ENCODE peak calls at places on chromosomes 6 and 20, in eight cellular contexts. K is heart left ventricle; A is uterus; L is IMR-90; B is CD8-positive, alpha-beta memory T cell; H is H1; U is breast epithelium; Y is adrenal gland. D is an unnamed sample. For H3K4me1, the result is how much of the 10 kb centered on the place peaks cover.

GRCh38 chr6:130826442-130827246 is 562 bp upstream of the SMLR1 start:
- DNase-seq in Y (no peak), K (no peak), H (no peak), U (no peak), B (no peak), L (no peak), A (no peak), D (no peak)

GRCh38 chr6:70033781-70034180 is 167.4 kb downstream of the COL19A1 start:
- DNase-seq in B (no peak), Y (no peak), K (no peak), L (no peak), U (no peak), A (no peak), H (no peak), D (no peak)

GRCh38 chr6:158584236-158584651 is 24.4 kb downstream of the TMEM181 start:
- DNase-seq in B (no peak), A (no peak), K (no peak), L (no peak), Y (no peak), H (no peak), U (no peak), D (no peak)

GRCh38 chr20:7650481-7650880 is 289.8 kb downstream of the HAO1 start:
- DNase-seq in K (peak), L (no peak), U (no peak), Y (no peak), H (no peak), A (no peak), B (no peak), D (no peak)

GRCh38 chr6:32885698-32886286 is 31.8 kb downstream of the PSMB9 start:
- DNase-seq in Y (no peak), L (peak), U (no peak), B (no peak), H (no peak), K (no peak), A (no peak), D (no peak)

GRCh38 chr6:89530982-89531381 is 98.0 kb downstream of the ANKRD6 start:
- DNase-seq in U (no peak), Y (no peak), K (peak), A (no peak), H (no peak), L (no peak), B (no peak), D (peak)

GRCh38 chr20:33551778-33552177 is 61.9 kb downstream of the CBFA2T2 start:
- DNase-seq in H (no peak), U (no peak), A (no peak), L (peak), K (no peak), B (no peak), Y (no peak), D (no peak)

GRCh38 chr6:143958839-143959399 is 49.1 kb downstream of the PLAGL1 start:
- DNase-seq in K (no peak), U (no peak), A (no peak), B (no peak), L (no peak), Y (no peak), H (peak), D (no peak)

GRCh38 chr6:87093651-87094050 is 1.3 kb downstream of the CGA start:
- DNase-seq in B (no peak), H (no peak), K (no peak), U (no peak), Y (no peak), A (no peak), L (peak), D (no peak)

GRCh38 chr20:59078231-59078630 is 35.6 kb upstream of the PRELID3B start:
- DNase-seq in Y (no peak), U (no peak), A (no peak), H (no peak), K (no peak), B (no peak), L (no peak), D (no peak)

GRCh38 chr20:48697845-48698491 is 129.8 kb downstream of the PREX1 start:
- DNase-seq in B (peak), L (peak), Y (peak), K (peak), A (no peak), H (no peak), U (peak), D (peak)

GRCh38 chr6:114432380-114432779 is 89.6 kb upstream of the HS3ST5 start:
- DNase-seq in B (no peak), L (no peak), Y (no peak), H (no peak), K (no peak), U (no peak), A (no peak), D (no peak)

GRCh38 chr6:21639316-21639715 is 45.8 kb downstream of the SOX4 start:
- DNase-seq in Y (no peak), B (no peak), A (no peak), L (no peak), H (no peak), K (no peak), U (no peak), D (no peak)

GRCh38 chr20:51345601-51346101 is 196.9 kb downstream of the NFATC2 start:
- DNase-seq in H (no peak), B (no peak), A (no peak), K (no peak), U (no peak), Y (no peak), L (peak), D (no peak)

GRCh38 chr6:158625881-158626305 is 18.6 kb downstream of the DYNLT1 start:
- DNase-seq in U (no peak), K (no peak), L (no peak), A (peak), H (no peak), Y (no peak), B (no peak), D (no peak)

GRCh38 chr6:46024122-46024769 is 8.6 kb upstream of the CLIC5 start:
- DNase-seq in B (no peak), H (no peak), A (no peak), L (no peak), U (no peak), K (no peak), Y (no peak), D (no peak)

GRCh38 chr6:24504642-24505586 is 10.1 kb downstream of the ALDH5A1 start:
- DNase-seq in H (no peak), U (no peak), A (no peak), B (no peak), Y (no peak), L (no peak), K (no peak), D (no peak)

GRCh38 chr6:109186012-109186411 is 90.7 kb downstream of the CEP57L1 start:
- DNase-seq in B (no peak), Y (no peak), L (no peak), U (no peak), K (no peak), A (no peak), H (no peak), D (no peak)

GRCh38 chr6:166025149-166025898 is 142.3 kb downstream of the TBXT start:
- DNase-seq in U (no peak), A (no peak), L (peak), H (no peak), K (no peak), Y (no peak), B (no peak), D (peak)

GRCh38 chr6:90369024-90369519 is 72.4 kb upstream of the BACH2 start:
- DNase-seq in Y (peak), A (peak), B (no peak), H (peak), K (peak), L (peak), U (no peak), D (peak)

GRCh38 chr20:46826343-46826984 is 68.2 kb upstream of the EYA2 start:
- DNase-seq in L (peak), H (no peak), Y (no peak), B (no peak), K (no peak), U (no peak), A (no peak), D (no peak)

GRCh38 chr6:31559606-31559957 is 12.2 kb downstream of the NFKBIL1 start:
- DNase-seq in A (no peak), L (no peak), B (no peak), U (no peak), H (no peak), Y (no peak), K (no peak), D (no peak)

GRCh38 chr6:31559958-31560696 is 12.0 kb upstream of the LTA start:
- DNase-seq in K (peak), B (peak), U (no peak), H (no peak), A (no peak), Y (peak), L (peak), D (peak)

GRCh38 chr6:31557443-31558317 is 10.3 kb downstream of the NFKBIL1 start:
- DNase-seq in U (no peak), B (no peak), H (no peak), A (no peak), L (no peak), Y (no peak), K (no peak), D (no peak)

GRCh38 chr6:31558318-31558625 is 10.9 kb downstream of the NFKBIL1 start:
- DNase-seq in B (no peak), U (no peak), H (no peak), A (no peak), L (no peak), K (no peak), Y (no peak), D (no peak)

GRCh38 chr6:31558631-31559500 is 11.5 kb downstream of the NFKBIL1 start:
- DNase-seq in Y (peak), L (no peak), H (no peak), U (no peak), A (no peak), B (peak), K (no peak), D (peak)
- H3K4me1 ChIP-seq in Y (under half), L (under half), H (under half), U (under half), A (under half), B (half or more), K (under half), D (under half)

DNA sequence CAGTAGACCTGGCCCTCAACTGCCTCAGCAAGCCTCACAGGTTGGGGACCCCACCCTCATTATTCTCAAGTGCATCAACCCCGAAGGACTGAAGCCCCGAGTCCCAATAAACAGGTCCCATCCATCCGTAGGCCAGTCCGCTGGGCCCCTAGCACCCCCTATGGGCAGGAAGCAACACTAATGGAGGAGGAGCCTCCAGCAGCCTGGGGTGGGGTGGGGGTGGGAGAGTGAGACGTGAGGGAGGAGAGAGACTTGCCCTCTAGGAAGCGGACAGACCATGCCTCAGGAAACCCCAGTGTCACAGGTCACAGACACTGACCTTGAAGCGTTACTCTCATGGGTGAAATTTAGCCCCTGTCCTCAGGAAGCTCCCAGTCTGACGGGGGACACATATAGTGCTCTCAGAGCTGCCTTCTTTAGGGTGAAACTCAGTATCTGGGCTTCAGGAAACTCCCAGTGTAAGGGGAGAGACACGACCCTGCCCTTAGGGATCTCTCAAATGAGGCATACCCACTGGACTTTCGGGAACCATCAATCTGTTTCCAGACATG is 125.9 kb downstream of the MRPL14 start:
- DNase-seq in K (no peak), B (peak), Y (no peak), A (no peak), L (no peak), U (no peak), H (peak), D (no peak)
- H3K4me1 ChIP-seq in K (under half), B (under half), Y (under half), A (under half), L (under half), U (under half), H (under half), D (under half)

GRCh38 chr6:161710698-161711097 is 436.8 kb upstream of the AGPAT4 start:
- DNase-seq in A (no peak), Y (no peak), U (no peak), H (no peak), B (no peak), K (no peak), L (no peak), D (no peak)
- H3K4me1 ChIP-seq in A (under half), Y (under half), U (under half), H (under half), B (under half), K (under half), L (under half), D (under half)

DNA sequence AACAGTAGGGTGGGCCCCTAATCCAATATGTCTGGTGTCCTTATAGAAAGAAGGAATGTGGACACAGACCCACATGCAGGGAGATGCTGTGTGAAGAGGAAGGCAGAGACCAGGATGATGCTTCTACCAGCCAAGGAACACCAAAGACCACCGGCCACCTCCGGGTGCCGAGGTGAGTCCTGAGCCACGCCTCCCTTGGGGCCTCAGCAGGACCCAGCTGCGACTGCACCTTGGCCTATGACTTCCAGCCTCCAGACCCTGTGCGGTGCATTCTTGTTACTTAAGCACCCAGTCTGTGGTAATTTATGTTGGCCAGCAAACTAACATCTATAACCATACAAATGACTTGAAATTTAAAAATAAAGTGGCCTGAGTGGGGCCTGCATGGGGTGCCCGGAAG is 79.5 kb upstream of the QKI start:
- DNase-seq in Y (no peak), B (no peak), L (no peak), H (no peak), A (no peak), K (no peak), U (no peak), D (no peak)
- H3K4me1 ChIP-seq in Y (under half), B (under half), L (under half), H (under half), A (under half), K (half or more), U (under half), D (half or more)

DNA sequence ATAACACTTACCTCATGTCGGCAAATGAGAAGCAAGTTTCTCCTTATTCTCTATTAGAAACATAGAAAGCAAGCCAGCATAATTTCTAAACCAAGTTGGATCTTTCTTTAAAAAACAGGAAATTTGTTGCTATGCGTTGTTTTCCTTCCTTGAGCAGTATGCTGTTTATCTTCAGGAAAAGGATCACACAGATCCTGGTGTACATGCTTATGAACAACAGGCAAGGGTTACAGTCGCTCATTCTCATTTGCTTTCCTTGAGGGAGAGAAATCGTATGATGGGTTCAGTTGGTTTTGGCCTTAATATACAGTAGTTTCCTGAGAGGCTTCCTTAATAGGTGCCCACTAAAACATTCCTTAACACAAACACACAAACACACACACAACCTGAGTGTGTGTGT is 118.8 kb downstream of the FYN start:
- DNase-seq in U (no peak), Y (no peak), B (no peak), A (no peak), H (no peak), K (no peak), L (no peak), D (no peak)
- H3K4me1 ChIP-seq in U (under half), Y (under half), B (half or more), A (under half), H (under half), K (half or more), L (under half), D (half or more)

GRCh38 chr20:13025181-13025580 is 16.4 kb downstream of the SPTLC3 start:
- DNase-seq in H (no peak), K (no peak), A (no peak), L (no peak), B (no peak), Y (no peak), U (no peak), D (no peak)
- H3K4me1 ChIP-seq in H (under half), K (under half), A (under half), L (under half), B (under half), Y (under half), U (under half), D (under half)

DNA sequence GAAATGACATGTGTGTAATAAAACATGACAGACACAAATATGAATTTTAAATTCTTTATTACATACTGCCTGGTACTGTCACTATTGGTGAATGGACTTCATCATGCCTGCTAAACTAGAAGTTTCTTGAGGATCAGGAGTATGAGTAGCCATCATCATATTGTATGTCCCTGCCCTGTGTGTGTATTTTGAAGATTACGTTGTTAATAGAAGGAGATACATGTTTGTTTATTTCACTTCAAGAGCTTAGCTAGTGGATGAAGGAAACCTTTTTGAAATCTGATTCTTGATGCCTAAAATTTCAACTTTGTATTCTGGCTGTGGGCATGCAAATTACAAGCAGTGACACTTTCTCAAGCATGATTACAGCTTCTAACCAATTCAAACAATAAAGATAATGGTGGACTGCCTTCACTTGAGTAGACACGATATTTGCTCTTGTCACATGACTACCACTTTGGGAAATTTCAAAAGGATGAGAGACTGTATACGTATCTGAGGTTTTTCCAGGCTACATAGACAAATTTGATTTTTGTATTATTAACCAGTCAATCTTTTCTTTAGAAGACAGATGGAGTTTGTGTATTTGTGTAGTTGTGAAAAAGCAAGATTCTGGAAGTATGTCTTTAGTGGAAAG is 3.5 kb downstream of the TBPL1 start:
- DNase-seq in L (no peak), B (no peak), K (no peak), A (no peak), H (no peak), U (no peak), Y (no peak), D (no peak)
- H3K4me1 ChIP-seq in L (under half), B (under half), K (under half), A (under half), H (under half), U (under half), Y (under half), D (half or more)

D was measured in left ventricle myocardium inferior.